ENCODE peak calls at places on chromosomes 3 and 15, in ten cellular contexts. One of them, this sample, is unnamed.

GRCh38 chr3:153595186-153595815 is 433.3 kb downstream of the RAP2B start:
- DNase-seq in cerebellar nuclear complex: no peak
- DNase-seq in GM23248: peak
- DNase-seq in SK-N-SH: peak
- DNase-seq in NCI-H2029 treated with DMSO at 0.1 percent for 48 hours: no peak
- DNase-seq in activated CD4-positive, alpha-beta T cell treated with anti-CD3 and anti-CD28 coated beads for 24 hours: no peak
- DNase-seq in GM20000: peak
- DNase-seq in iPS DF 6.9: peak
- DNase-seq in activated naive CD4-positive, alpha-beta T cell treated with Interleukin-2 at 50 U/mL for 16 hours: no peak
- DNase-seq in NCI-H345: no peak
- DNase-seq in this sample: no peak

GRCh38 chr3:133474251-133474801 is 74.5 kb downstream of the BFSP2 start:
- DNase-seq in GM20000: no peak
- DNase-seq in NCI-H345: peak
- DNase-seq in GM23248: peak
- DNase-seq in NCI-H2029 treated with DMSO at 0.1 percent for 48 hours: peak
- DNase-seq in activated CD4-positive, alpha-beta T cell treated with anti-CD3 and anti-CD28 coated beads for 24 hours: no peak
- DNase-seq in SK-N-SH: no peak
- DNase-seq in activated naive CD4-positive, alpha-beta T cell treated with Interleukin-2 at 50 U/mL for 16 hours: no peak
- DNase-seq in cerebellar nuclear complex: no peak
- DNase-seq in iPS DF 6.9: no peak
- DNase-seq in this sample: no peak

GRCh38 chr3:156291269-156292123 is 171.1 kb downstream of the KCNAB1 start:
- DNase-seq in NCI-H2029 treated with DMSO at 0.1 percent for 48 hours: no peak
- DNase-seq in NCI-H345: peak
- DNase-seq in iPS DF 6.9: no peak
- DNase-seq in SK-N-SH: peak
- DNase-seq in GM23248: peak
- DNase-seq in activated naive CD4-positive, alpha-beta T cell treated with Interleukin-2 at 50 U/mL for 16 hours: no peak
- DNase-seq in GM20000: peak
- DNase-seq in cerebellar nuclear complex: no peak
- DNase-seq in activated CD4-positive, alpha-beta T cell treated with anti-CD3 and anti-CD28 coated beads for 24 hours: no peak
- DNase-seq in this sample: peak

GRCh38 chr3:196650740-196651311 is 11.3 kb downstream of the NRROS start:
- DNase-seq in NCI-H345: peak
- DNase-seq in activated CD4-positive, alpha-beta T cell treated with anti-CD3 and anti-CD28 coated beads for 24 hours: no peak
- DNase-seq in NCI-H2029 treated with DMSO at 0.1 percent for 48 hours: peak
- DNase-seq in SK-N-SH: peak
- DNase-seq in iPS DF 6.9: no peak
- DNase-seq in GM23248: peak
- DNase-seq in GM20000: no peak
- DNase-seq in activated naive CD4-positive, alpha-beta T cell treated with Interleukin-2 at 50 U/mL for 16 hours: peak
- DNase-seq in cerebellar nuclear complex: no peak
- DNase-seq in this sample: peak

GRCh38 chr3:15488002-15488401 is 33.5 kb downstream of the COLQ start:
- DNase-seq in cerebellar nuclear complex: no peak
- DNase-seq in NCI-H345: no peak
- DNase-seq in activated CD4-positive, alpha-beta T cell treated with anti-CD3 and anti-CD28 coated beads for 24 hours: no peak
- DNase-seq in iPS DF 6.9: no peak
- DNase-seq in GM23248: no peak
- DNase-seq in SK-N-SH: no peak
- DNase-seq in activated naive CD4-positive, alpha-beta T cell treated with Interleukin-2 at 50 U/mL for 16 hours: no peak
- DNase-seq in NCI-H2029 treated with DMSO at 0.1 percent for 48 hours: no peak
- DNase-seq in GM20000: no peak
- DNase-seq in this sample: peak

GRCh38 chr15:85973584-85974347 is 105.9 kb upstream of the AGBL1 start:
- DNase-seq in GM20000: no peak
- DNase-seq in iPS DF 6.9: peak
- DNase-seq in GM23248: no peak
- DNase-seq in cerebellar nuclear complex: no peak
- DNase-seq in activated naive CD4-positive, alpha-beta T cell treated with Interleukin-2 at 50 U/mL for 16 hours: no peak
- DNase-seq in NCI-H345: no peak
- DNase-seq in NCI-H2029 treated with DMSO at 0.1 percent for 48 hours: no peak
- DNase-seq in activated CD4-positive, alpha-beta T cell treated with anti-CD3 and anti-CD28 coated beads for 24 hours: no peak
- DNase-seq in SK-N-SH: no peak
- DNase-seq in this sample: no peak

GRCh38 chr3:16461463-16462245 is 51.8 kb downstream of the RFTN1 start:
- DNase-seq in activated CD4-positive, alpha-beta T cell treated with anti-CD3 and anti-CD28 coated beads for 24 hours: no peak
- DNase-seq in cerebellar nuclear complex: no peak
- DNase-seq in SK-N-SH: peak
- DNase-seq in activated naive CD4-positive, alpha-beta T cell treated with Interleukin-2 at 50 U/mL for 16 hours: no peak
- DNase-seq in NCI-H2029 treated with DMSO at 0.1 percent for 48 hours: peak
- DNase-seq in NCI-H345: no peak
- DNase-seq in GM20000: no peak
- DNase-seq in iPS DF 6.9: no peak
- DNase-seq in GM23248: no peak
- DNase-seq in this sample: no peak

GRCh38 chr3:39038165-39038564 is 13.6 kb downstream of the SCN11A start:
- DNase-seq in iPS DF 6.9: no peak
- DNase-seq in SK-N-SH: no peak
- DNase-seq in activated naive CD4-positive, alpha-beta T cell treated with Interleukin-2 at 50 U/mL for 16 hours: no peak
- DNase-seq in NCI-H2029 treated with DMSO at 0.1 percent for 48 hours: no peak
- DNase-seq in GM20000: no peak
- DNase-seq in activated CD4-positive, alpha-beta T cell treated with anti-CD3 and anti-CD28 coated beads for 24 hours: no peak
- DNase-seq in cerebellar nuclear complex: no peak
- DNase-seq in GM23248: peak
- DNase-seq in NCI-H345: no peak
- DNase-seq in this sample: no peak

GRCh38 chr15:31278544-31279220 is 48.0 kb upstream of the KLF13 start:
- DNase-seq in GM20000: no peak
- DNase-seq in activated CD4-positive, alpha-beta T cell treated with anti-CD3 and anti-CD28 coated beads for 24 hours: no peak
- DNase-seq in cerebellar nuclear complex: no peak
- DNase-seq in SK-N-SH: peak
- DNase-seq in iPS DF 6.9: no peak
- DNase-seq in GM23248: no peak
- DNase-seq in NCI-H2029 treated with DMSO at 0.1 percent for 48 hours: no peak
- DNase-seq in activated naive CD4-positive, alpha-beta T cell treated with Interleukin-2 at 50 U/mL for 16 hours: no peak
- DNase-seq in NCI-H345: no peak
- DNase-seq in this sample: no peak

GRCh38 chr3:39435006-39435748 is 28.7 kb downstream of the RPSA start:
- DNase-seq in NCI-H345: peak
- DNase-seq in cerebellar nuclear complex: no peak
- DNase-seq in activated CD4-positive, alpha-beta T cell treated with anti-CD3 and anti-CD28 coated beads for 24 hours: no peak
- DNase-seq in GM23248: no peak
- DNase-seq in activated naive CD4-positive, alpha-beta T cell treated with Interleukin-2 at 50 U/mL for 16 hours: no peak
- DNase-seq in NCI-H2029 treated with DMSO at 0.1 percent for 48 hours: no peak
- DNase-seq in SK-N-SH: no peak
- DNase-seq in iPS DF 6.9: no peak
- DNase-seq in GM20000: no peak
- DNase-seq in this sample: no peak

GRCh38 chr15:50247819-50248650 is 17.5 kb downstream of the HDC start:
- DNase-seq in activated naive CD4-positive, alpha-beta T cell treated with Interleukin-2 at 50 U/mL for 16 hours: peak
- DNase-seq in GM20000: peak
- DNase-seq in NCI-H2029 treated with DMSO at 0.1 percent for 48 hours: no peak
- DNase-seq in cerebellar nuclear complex: no peak
- DNase-seq in NCI-H345: no peak
- DNase-seq in iPS DF 6.9: no peak
- DNase-seq in activated CD4-positive, alpha-beta T cell treated with anti-CD3 and anti-CD28 coated beads for 24 hours: no peak
- DNase-seq in SK-N-SH: no peak
- DNase-seq in GM23248: no peak
- DNase-seq in this sample: no peak

GRCh38 chr3:52053307-52054304 is 2.8 kb downstream of the DUSP7 start:
- DNase-seq in NCI-H2029 treated with DMSO at 0.1 percent for 48 hours: no peak
- DNase-seq in iPS DF 6.9: no peak
- DNase-seq in GM23248: peak
- DNase-seq in activated CD4-positive, alpha-beta T cell treated with anti-CD3 and anti-CD28 coated beads for 24 hours: no peak
- DNase-seq in NCI-H345: no peak
- DNase-seq in SK-N-SH: no peak
- DNase-seq in activated naive CD4-positive, alpha-beta T cell treated with Interleukin-2 at 50 U/mL for 16 hours: peak
- DNase-seq in GM20000: peak
- DNase-seq in cerebellar nuclear complex: no peak
- DNase-seq in this sample: peak